ENCODE peak calls at places on chromosomes 16 and 17, in nine cellular contexts. X, O, I, Q, L, Y, J, F and B are unnamed samples.
A peak's percentile ranks its signal among the peaks of the same experiment; 100 is the strongest.

GRCh38 chr16:55697867-55698266 is 42.1 kb downstream of the SLC6A2 start:
- DNase-seq in X (no peak), O (no peak), I (no peak), Q (no peak), L (no peak), Y (no peak), J (no peak), F (no peak), B (no peak)

GRCh38 chr17:9790889-9791876 is at the start of gene DHRS7C:
- DNase-seq in X (no peak), O (peak; percentile 66), I (no peak), Q (no peak), L (no peak), Y (no peak), J (no peak), F (no peak), B (no peak)

GRCh38 chr17:45046536-45047125 is 4.8 kb downstream of the DCAKD start:
- DNase-seq in X (no peak), O (no peak), I (no peak), Q (no peak), L (peak; percentile 40), Y (no peak), J (peak; percentile 51), F (no peak), B (no peak)

GRCh38 chr17:22217135-22217534 is 524.8 kb downstream of the KCNJ18 start:
- DNase-seq in X (no peak), O (no peak), I (no peak), Q (no peak), L (no peak), Y (no peak), J (no peak), F (no peak), B (no peak)

GRCh38 chr17:45388604-45389325 is 43.9 kb downstream of the ARHGAP27 start:
- DNase-seq in X (no peak), O (no peak), I (no peak), Q (no peak), L (no peak), Y (no peak), J (no peak), F (no peak), B (no peak)

GRCh38 chr17:42132941-42133340 is 10.3 kb downstream of the HSPB9 start:
- DNase-seq in X (no peak), O (peak; percentile 67), I (no peak), Q (no peak), L (peak; percentile 69), Y (peak; percentile 56), J (no peak), F (no peak), B (peak; percentile 71)

GRCh38 chr17:5630434-5630833 is 46.1 kb upstream of the NLRP1 start:
- DNase-seq in X (no peak), O (no peak), I (no peak), Q (no peak), L (no peak), Y (no peak), J (no peak), F (no peak), B (no peak)

GRCh38 chr16:1154291-1154886 is 1.5 kb downstream of the CACNA1H start:
- DNase-seq in X (no peak), O (no peak), I (no peak), Q (no peak), L (no peak), Y (peak; percentile 44), J (no peak), F (no peak), B (no peak)

GRCh38 chr16:57604177-57604576 is 24.3 kb upstream of the ADGRG1 start:
- DNase-seq in X (no peak), O (no peak), I (no peak), Q (no peak), L (peak; percentile 6), Y (peak; percentile 9), J (no peak), F (no peak), B (no peak)

GRCh38 chr17:17139972-17140589 is 66.1 kb downstream of the PLD6 start:
- DNase-seq in X (no peak), O (no peak), I (no peak), Q (no peak), L (no peak), Y (no peak), J (no peak), F (no peak), B (no peak)

GRCh38 chr16:77437859-77438258 is 3.0 kb upstream of the ADAMTS18 start:
- DNase-seq in X (no peak), O (no peak), I (no peak), Q (no peak), L (no peak), Y (no peak), J (no peak), F (no peak), B (no peak)

GRCh38 chr16:89217388-89218191 is at the start of gene ZNF778:
- DNase-seq in X (peak; percentile 37), O (peak; percentile 92), I (peak; percentile 75), Q (peak; percentile 88), L (peak; percentile 87), Y (peak; percentile 82), J (peak; percentile 75), F (peak; percentile 94), B (peak; percentile 96)

GRCh38 chr17:74780443-74781238 is 4.5 kb upstream of the NAT9 start:
- DNase-seq in X (no peak), O (no peak), I (no peak), Q (peak; percentile 63), L (peak; percentile 63), Y (peak; percentile 34), J (no peak), F (no peak), B (peak; percentile 70)

GRCh38 chr17:77811521-77811920 is 147.0 kb upstream of the TNRC6C start:
- DNase-seq in X (no peak), O (peak; percentile 13), I (no peak), Q (no peak), L (no peak), Y (no peak), J (no peak), F (no peak), B (no peak)

GRCh38 chr17:60664022-60664421 is 13.6 kb upstream of the BCAS3 start:
- DNase-seq in X (no peak), O (no peak), I (no peak), Q (no peak), L (no peak), Y (no peak), J (no peak), F (no peak), B (no peak)